ENCODE peak calls at places on chromosomes 7 and 10, in eight cellular contexts. One of them, this sample, is unnamed.

GRCh38 chr10:44949127-44949802 is 10.3 kb upstream of the RASSF4 start:
- DNase-seq in heart left ventricle: no peak
- DNase-seq in cardiac muscle cell: no peak
- DNase-seq in CD8-positive, alpha-beta memory T cell: no peak
- DNase-seq in CD4-positive, alpha-beta memory T cell: no peak
- DNase-seq in neural progenitor cell: no peak
- DNase-seq in spleen: peak; percentile 6
- DNase-seq in SJSA1: peak; percentile 8
- DNase-seq in this sample: no peak

GRCh38 chr7:867001-867405 is 9.4 kb upstream of the GET4 start:
- DNase-seq in heart left ventricle: peak; percentile 61
- DNase-seq in cardiac muscle cell: no peak
- DNase-seq in CD8-positive, alpha-beta memory T cell: no peak
- DNase-seq in CD4-positive, alpha-beta memory T cell: no peak
- DNase-seq in neural progenitor cell: no peak
- DNase-seq in spleen: peak; percentile 68
- DNase-seq in SJSA1: no peak
- DNase-seq in this sample: peak; percentile 80

GRCh38 chr7:44631458-44632115 is 25.2 kb downstream of the OGDH start:
- DNase-seq in heart left ventricle: no peak
- DNase-seq in cardiac muscle cell: no peak
- DNase-seq in CD8-positive, alpha-beta memory T cell: peak; percentile 78
- DNase-seq in CD4-positive, alpha-beta memory T cell: no peak
- DNase-seq in neural progenitor cell: no peak
- DNase-seq in spleen: no peak
- DNase-seq in SJSA1: no peak
- DNase-seq in this sample: no peak

GRCh38 chr7:18995270-18995671 is 122.2 kb downstream of the TWIST1 start:
- DNase-seq in heart left ventricle: no peak
- DNase-seq in cardiac muscle cell: no peak
- DNase-seq in CD8-positive, alpha-beta memory T cell: no peak
- DNase-seq in CD4-positive, alpha-beta memory T cell: no peak
- DNase-seq in neural progenitor cell: no peak
- DNase-seq in spleen: no peak
- DNase-seq in SJSA1: no peak
- DNase-seq in this sample: no peak

GRCh38 chr7:43550427-43550826 is 32.5 kb upstream of the STK17A start:
- DNase-seq in heart left ventricle: no peak
- DNase-seq in cardiac muscle cell: no peak
- DNase-seq in CD8-positive, alpha-beta memory T cell: no peak
- DNase-seq in CD4-positive, alpha-beta memory T cell: no peak
- DNase-seq in neural progenitor cell: no peak
- DNase-seq in spleen: no peak
- DNase-seq in SJSA1: no peak
- DNase-seq in this sample: no peak

GRCh38 chr7:96430350-96430749 is 108.5 kb upstream of the SLC25A13 start:
- DNase-seq in heart left ventricle: no peak
- DNase-seq in cardiac muscle cell: no peak
- DNase-seq in CD8-positive, alpha-beta memory T cell: no peak
- DNase-seq in CD4-positive, alpha-beta memory T cell: no peak
- DNase-seq in neural progenitor cell: no peak
- DNase-seq in spleen: no peak
- DNase-seq in SJSA1: no peak
- DNase-seq in this sample: no peak

GRCh38 chr7:82050134-82050533 is 280.3 kb upstream of the HGF start:
- DNase-seq in heart left ventricle: no peak
- DNase-seq in cardiac muscle cell: no peak
- DNase-seq in CD8-positive, alpha-beta memory T cell: no peak
- DNase-seq in CD4-positive, alpha-beta memory T cell: no peak
- DNase-seq in neural progenitor cell: no peak
- DNase-seq in spleen: no peak
- DNase-seq in SJSA1: peak; percentile 54
- DNase-seq in this sample: peak; percentile 35

GRCh38 chr7:19519443-19519977 is 189.3 kb downstream of the POLR1F start:
- DNase-seq in heart left ventricle: peak; percentile 10
- DNase-seq in cardiac muscle cell: peak; percentile 13
- DNase-seq in CD8-positive, alpha-beta memory T cell: no peak
- DNase-seq in CD4-positive, alpha-beta memory T cell: no peak
- DNase-seq in neural progenitor cell: no peak
- DNase-seq in spleen: no peak
- DNase-seq in SJSA1: no peak
- DNase-seq in this sample: no peak

GRCh38 chr10:97673736-97674525 is 13.1 kb downstream of the AVPI1 start:
- DNase-seq in heart left ventricle: no peak
- DNase-seq in cardiac muscle cell: no peak
- DNase-seq in CD8-positive, alpha-beta memory T cell: no peak
- DNase-seq in CD4-positive, alpha-beta memory T cell: no peak
- DNase-seq in neural progenitor cell: no peak
- DNase-seq in spleen: no peak
- DNase-seq in SJSA1: no peak
- DNase-seq in this sample: no peak

GRCh38 chr7:2129376-2130375 is 103.1 kb downstream of the MAD1L1 start:
- DNase-seq in heart left ventricle: no peak
- DNase-seq in cardiac muscle cell: no peak
- DNase-seq in CD8-positive, alpha-beta memory T cell: no peak
- DNase-seq in CD4-positive, alpha-beta memory T cell: no peak
- DNase-seq in neural progenitor cell: no peak
- DNase-seq in spleen: no peak
- DNase-seq in SJSA1: no peak
- DNase-seq in this sample: peak; percentile 50

GRCh38 chr10:98400482-98400881 is 14.5 kb downstream of the PYROXD2 start:
- DNase-seq in heart left ventricle: no peak
- DNase-seq in cardiac muscle cell: no peak
- DNase-seq in CD8-positive, alpha-beta memory T cell: no peak
- DNase-seq in CD4-positive, alpha-beta memory T cell: no peak
- DNase-seq in neural progenitor cell: no peak
- DNase-seq in spleen: no peak
- DNase-seq in SJSA1: no peak
- DNase-seq in this sample: no peak

GRCh38 chr10:86387221-86387794 is 20.7 kb upstream of the GRID1 start:
- DNase-seq in heart left ventricle: no peak
- DNase-seq in cardiac muscle cell: no peak
- DNase-seq in CD8-positive, alpha-beta memory T cell: no peak
- DNase-seq in CD4-positive, alpha-beta memory T cell: no peak
- DNase-seq in neural progenitor cell: peak; percentile 39
- DNase-seq in spleen: no peak
- DNase-seq in SJSA1: no peak
- DNase-seq in this sample: no peak

GRCh38 chr10:28785018-28785417 is 107.7 kb downstream of the BAMBI start:
- DNase-seq in heart left ventricle: no peak
- DNase-seq in cardiac muscle cell: no peak
- DNase-seq in CD8-positive, alpha-beta memory T cell: no peak
- DNase-seq in CD4-positive, alpha-beta memory T cell: no peak
- DNase-seq in neural progenitor cell: no peak
- DNase-seq in spleen: no peak
- DNase-seq in SJSA1: no peak
- DNase-seq in this sample: no peak

GRCh38 chr10:104580321-104580720 is 60.8 kb upstream of the SORCS3 start:
- DNase-seq in heart left ventricle: no peak
- DNase-seq in cardiac muscle cell: no peak
- DNase-seq in CD8-positive, alpha-beta memory T cell: no peak
- DNase-seq in CD4-positive, alpha-beta memory T cell: no peak
- DNase-seq in neural progenitor cell: no peak
- DNase-seq in spleen: no peak
- DNase-seq in SJSA1: no peak
- DNase-seq in this sample: peak; percentile 56

GRCh38 chr7:130292682-130293257 is at the start of gene CPA4:
- DNase-seq in heart left ventricle: peak; percentile 26
- DNase-seq in cardiac muscle cell: no peak
- DNase-seq in CD8-positive, alpha-beta memory T cell: no peak
- DNase-seq in CD4-positive, alpha-beta memory T cell: no peak
- DNase-seq in neural progenitor cell: no peak
- DNase-seq in spleen: no peak
- DNase-seq in SJSA1: peak; percentile 87
- DNase-seq in this sample: no peak

GRCh38 chr10:72257051-72257892 is 16.5 kb upstream of the DDIT4 start:
- DNase-seq in heart left ventricle: no peak
- DNase-seq in cardiac muscle cell: no peak
- DNase-seq in CD8-positive, alpha-beta memory T cell: no peak
- DNase-seq in CD4-positive, alpha-beta memory T cell: no peak
- DNase-seq in neural progenitor cell: peak; percentile 74
- DNase-seq in spleen: no peak
- DNase-seq in SJSA1: no peak
- DNase-seq in this sample: peak; percentile 71

GRCh38 chr7:35893649-35894048 is 92.8 kb downstream of the SEPTIN7 start:
- DNase-seq in heart left ventricle: no peak
- DNase-seq in cardiac muscle cell: no peak
- DNase-seq in CD8-positive, alpha-beta memory T cell: no peak
- DNase-seq in CD4-positive, alpha-beta memory T cell: no peak
- DNase-seq in neural progenitor cell: no peak
- DNase-seq in spleen: no peak
- DNase-seq in SJSA1: no peak
- DNase-seq in this sample: no peak

GRCh38 chr7:122883049-122883670 is 3.1 kb downstream of the CADPS2 start:
- DNase-seq in heart left ventricle: no peak
- DNase-seq in cardiac muscle cell: no peak
- DNase-seq in CD8-positive, alpha-beta memory T cell: no peak
- DNase-seq in CD4-positive, alpha-beta memory T cell: no peak
- DNase-seq in neural progenitor cell: no peak
- DNase-seq in spleen: no peak
- DNase-seq in SJSA1: no peak
- DNase-seq in this sample: no peak

GRCh38 chr7:112938895-112939588 is 147.6 kb downstream of the GPR85 start:
- DNase-seq in heart left ventricle: peak; percentile 20
- DNase-seq in cardiac muscle cell: peak; percentile 81
- DNase-seq in CD8-positive, alpha-beta memory T cell: peak; percentile 67
- DNase-seq in CD4-positive, alpha-beta memory T cell: no peak
- DNase-seq in neural progenitor cell: peak; percentile 86
- DNase-seq in spleen: peak; percentile 77
- DNase-seq in SJSA1: peak; percentile 50
- DNase-seq in this sample: peak; percentile 64

GRCh38 chr7:5143106-5143505 is 46.9 kb upstream of the WIPI2 start:
- DNase-seq in heart left ventricle: no peak
- DNase-seq in cardiac muscle cell: no peak
- DNase-seq in CD8-positive, alpha-beta memory T cell: peak; percentile 76
- DNase-seq in CD4-positive, alpha-beta memory T cell: peak; percentile 19
- DNase-seq in neural progenitor cell: no peak
- DNase-seq in spleen: no peak
- DNase-seq in SJSA1: no peak
- DNase-seq in this sample: no peak

GRCh38 chr7:41133700-41134099 is 569.2 kb downstream of the INHBA start:
- DNase-seq in heart left ventricle: no peak
- DNase-seq in cardiac muscle cell: no peak
- DNase-seq in CD8-positive, alpha-beta memory T cell: no peak
- DNase-seq in CD4-positive, alpha-beta memory T cell: no peak
- DNase-seq in neural progenitor cell: no peak
- DNase-seq in spleen: no peak
- DNase-seq in SJSA1: no peak
- DNase-seq in this sample: no peak

DNA sequence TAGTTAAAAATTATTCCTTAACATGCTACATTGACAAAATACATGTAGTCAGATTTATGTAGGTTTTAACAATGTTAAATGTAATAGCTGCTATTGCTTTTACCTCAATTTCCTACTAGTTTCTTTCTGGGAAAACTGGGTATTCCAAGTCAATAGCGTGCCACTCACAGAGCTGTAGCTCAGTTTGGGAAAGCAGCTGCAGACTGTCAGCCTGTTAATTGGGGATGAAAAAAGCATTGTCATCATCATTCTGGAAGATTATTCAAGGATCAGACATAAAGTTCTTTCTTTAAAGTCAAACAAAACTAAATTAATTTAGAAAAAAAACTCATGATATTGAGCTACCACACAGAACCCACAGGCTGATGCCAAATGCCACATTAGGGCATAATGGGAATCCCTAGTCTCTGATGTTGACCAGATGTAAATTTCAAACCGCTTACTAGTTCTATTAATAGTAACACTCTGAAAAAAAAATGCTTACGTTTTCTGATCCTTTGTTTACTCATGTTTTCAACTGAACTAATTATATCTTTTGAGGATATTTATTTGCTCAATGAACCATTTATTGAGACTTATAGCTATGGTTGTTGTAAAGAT is 19.6 kb upstream of the AGMO start:
- DNase-seq in heart left ventricle: no peak
- DNase-seq in cardiac muscle cell: no peak
- DNase-seq in CD8-positive, alpha-beta memory T cell: no peak
- DNase-seq in CD4-positive, alpha-beta memory T cell: no peak
- DNase-seq in neural progenitor cell: no peak
- DNase-seq in spleen: no peak
- DNase-seq in SJSA1: no peak
- DNase-seq in this sample: no peak
- H3K9me3 ChIP-seq in heart left ventricle: peaks cover 7% of the 10 kb centered on the region
- H3K9me3 ChIP-seq in cardiac muscle cell: no peaks in the 10 kb centered on the region
- H3K9me3 ChIP-seq in CD8-positive, alpha-beta memory T cell: no peaks in the 10 kb centered on the region
- H3K9me3 ChIP-seq in CD4-positive, alpha-beta memory T cell: no peaks in the 10 kb centered on the region
- H3K9me3 ChIP-seq in neural progenitor cell: peaks cover 6% of the 10 kb centered on the region
- H3K9me3 ChIP-seq in spleen: peaks cover 19% of the 10 kb centered on the region
- H3K9me3 ChIP-seq in SJSA1: no peaks in the 10 kb centered on the region
- H3K9me3 ChIP-seq in this sample: peaks cover 4% of the 10 kb centered on the region

GRCh38 chr7:105775580-105775979 is 100.8 kb downstream of the ATXN7L1 start:
- DNase-seq in heart left ventricle: no peak
- DNase-seq in cardiac muscle cell: no peak
- DNase-seq in CD8-positive, alpha-beta memory T cell: no peak
- DNase-seq in CD4-positive, alpha-beta memory T cell: no peak
- DNase-seq in neural progenitor cell: no peak
- DNase-seq in spleen: no peak
- DNase-seq in SJSA1: no peak
- DNase-seq in this sample: no peak
- H3K27ac ChIP-seq in heart left ventricle: no peak overlapping the region
- H3K27ac ChIP-seq in cardiac muscle cell: no peak overlapping the region
- H3K27ac ChIP-seq in CD8-positive, alpha-beta memory T cell: no peak overlapping the region
- H3K27ac ChIP-seq in CD4-positive, alpha-beta memory T cell: no peak overlapping the region
- H3K27ac ChIP-seq in neural progenitor cell: no peak overlapping the region
- H3K27ac ChIP-seq in spleen: no peak overlapping the region
- H3K27ac ChIP-seq in SJSA1: peak overlapping the region; percentile 63
- H3K27ac ChIP-seq in this sample: no peak overlapping the region

GRCh38 chr10:114397651-114398145 is 6.6 kb downstream of the AFAP1L2 start:
- DNase-seq in heart left ventricle: no peak
- DNase-seq in cardiac muscle cell: no peak
- DNase-seq in CD8-positive, alpha-beta memory T cell: no peak
- DNase-seq in CD4-positive, alpha-beta memory T cell: no peak
- DNase-seq in neural progenitor cell: no peak
- DNase-seq in spleen: no peak
- DNase-seq in SJSA1: no peak
- DNase-seq in this sample: no peak
- H3K4me3 ChIP-seq in heart left ventricle: peak overlapping the region; percentile 30
- H3K4me3 ChIP-seq in cardiac muscle cell: no peak overlapping the region
- H3K4me3 ChIP-seq in CD8-positive, alpha-beta memory T cell: no peak overlapping the region
- H3K4me3 ChIP-seq in CD4-positive, alpha-beta memory T cell: no peak overlapping the region
- H3K4me3 ChIP-seq in neural progenitor cell: no peak overlapping the region
- H3K4me3 ChIP-seq in spleen: no peak overlapping the region
- H3K4me3 ChIP-seq in SJSA1: no peak overlapping the region
- H3K4me3 ChIP-seq in this sample: peak overlapping the region; percentile 17

DNA sequence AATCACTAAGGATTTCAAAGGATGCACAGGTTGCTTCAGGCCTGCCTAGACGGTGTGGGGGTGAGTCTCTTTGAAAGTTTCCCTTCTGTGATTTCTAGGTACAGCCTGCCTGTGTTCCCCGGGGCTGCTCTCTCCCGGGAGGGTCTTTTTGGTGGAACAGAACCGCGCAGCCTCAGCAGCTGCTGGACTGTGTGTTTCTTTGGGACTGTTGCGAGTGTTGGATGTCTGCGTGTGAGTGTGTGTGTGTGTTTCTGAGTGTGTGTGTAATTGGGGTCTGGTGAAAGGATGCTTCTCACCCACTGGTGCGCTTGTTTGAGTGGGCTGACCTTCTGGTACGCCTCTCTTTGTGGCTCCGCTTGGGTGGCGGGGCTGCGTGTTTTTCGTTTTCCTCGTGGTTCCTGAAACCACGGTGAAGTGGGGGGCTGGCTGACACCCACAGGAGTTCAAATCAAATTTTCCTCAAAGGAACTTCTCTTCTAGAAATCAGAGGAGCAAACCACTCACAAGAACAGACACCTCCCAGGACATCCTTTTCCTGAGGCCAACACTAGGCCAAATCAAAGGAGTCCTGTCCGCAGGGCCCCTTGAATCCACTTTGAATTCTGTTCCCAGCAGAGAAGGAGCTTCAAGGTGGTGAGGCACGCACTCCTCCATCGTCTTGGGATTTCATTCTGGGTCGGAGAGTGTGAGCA is 30.1 kb upstream of the ZNF273 start:
- DNase-seq in heart left ventricle: no peak
- DNase-seq in cardiac muscle cell: no peak
- DNase-seq in CD8-positive, alpha-beta memory T cell: no peak
- DNase-seq in CD4-positive, alpha-beta memory T cell: no peak
- DNase-seq in neural progenitor cell: no peak
- DNase-seq in spleen: no peak
- DNase-seq in SJSA1: peak; percentile 36
- DNase-seq in this sample: no peak
- H3K9me3 ChIP-seq in heart left ventricle: no peaks in the 10 kb centered on the region
- H3K9me3 ChIP-seq in cardiac muscle cell: no peaks in the 10 kb centered on the region
- H3K9me3 ChIP-seq in CD8-positive, alpha-beta memory T cell: no peaks in the 10 kb centered on the region
- H3K9me3 ChIP-seq in CD4-positive, alpha-beta memory T cell: no peaks in the 10 kb centered on the region
- H3K9me3 ChIP-seq in neural progenitor cell: no peaks in the 10 kb centered on the region
- H3K9me3 ChIP-seq in spleen: peaks cover 27% of the 10 kb centered on the region
- H3K9me3 ChIP-seq in SJSA1: peaks cover 2% of the 10 kb centered on the region
- H3K9me3 ChIP-seq in this sample: no peaks in the 10 kb centered on the region